ENCODE peak calls at places on chromosomes 13 and 19, in five cellular contexts. V, N, G, B and C are unnamed samples.

GRCh38 chr13:78977311-78977710 is 318.4 kb upstream of the OBI1 start:
- DNase-seq in V (no peak), B (no peak), N (no peak), G (no peak), C (no peak)

GRCh38 chr13:76379341-76380105 is 506.7 kb downstream of the KCTD12 start:
- DNase-seq in G (no peak), B (no peak), N (no peak), V (no peak), C (no peak)

GRCh38 chr13:22086593-22086992 is 415.7 kb downstream of the FGF9 start:
- DNase-seq in V (no peak), B (no peak), G (no peak), N (no peak), C (no peak)

GRCh38 chr13:108495686-108496363 is 133.6 kb upstream of the MYO16 start:
- DNase-seq in N (no peak), G (no peak), V (peak), B (peak), C (no peak)

GRCh38 chr13:85108356-85108755 is 690.9 kb downstream of the SLITRK6 start:
- DNase-seq in V (no peak), G (no peak), B (no peak), N (peak), C (no peak)

GRCh38 chr19:52345162-52345561 is 9.1 kb downstream of the ZNF610 start:
- DNase-seq in G (no peak), V (no peak), B (no peak), N (no peak), C (no peak)

GRCh38 chr13:113616281-113616906 is 31.8 kb downstream of the TFDP1 start:
- DNase-seq in G (no peak), N (no peak), V (no peak), B (peak), C (no peak)

GRCh38 chr19:43572172-43572588 is 3.1 kb downstream of the XRCC1 start:
- DNase-seq in B (no peak), V (no peak), G (no peak), N (no peak), C (no peak)

GRCh38 chr13:27635256-27635655 is 13.6 kb downstream of the POLR1D start:
- DNase-seq in V (no peak), B (no peak), G (no peak), N (no peak), C (no peak)

GRCh38 chr19:51590441-51590840 is 19.4 kb downstream of the ZNF175 start:
- DNase-seq in V (no peak), B (no peak), G (no peak), N (no peak), C (no peak)

GRCh38 chr13:114096811-114097503 is 35.5 kb downstream of the RASA3 start:
- DNase-seq in V (no peak), N (no peak), B (no peak), G (no peak), C (no peak)

GRCh38 chr19:57653689-57654088 is 15.0 kb upstream of the ZSCAN4 start:
- DNase-seq in G (no peak), N (no peak), V (no peak), B (no peak), C (no peak)

GRCh38 chr13:67383358-67383757 is 153.2 kb upstream of the PCDH9 start:
- DNase-seq in G (no peak), B (no peak), N (no peak), V (no peak), C (peak)

GRCh38 chr13:40777957-40778235 is 6.9 kb upstream of the MRPS31 start:
- DNase-seq in N (no peak), G (no peak), V (no peak), B (no peak), C (no peak)

GRCh38 chr13:78777973-78778372 is 119.0 kb upstream of the OBI1 start:
- DNase-seq in B (no peak), V (no peak), G (no peak), N (no peak), C (no peak)

GRCh38 chr13:40764587-40765403 is 6.2 kb downstream of the MRPS31 start:
- DNase-seq in V (no peak), B (peak), N (no peak), G (no peak), C (peak)

GRCh38 chr19:50202399-50202798 is 1.0 kb upstream of the MYH14 start:
- DNase-seq in G (no peak), V (no peak), N (no peak), B (no peak), C (no peak)

GRCh38 chr19:15265849-15266248 is 33.6 kb upstream of the EPHX3 start:
- DNase-seq in N (no peak), G (peak), B (peak), V (no peak), C (peak)

GRCh38 chr13:47326061-47326460 is 429.2 kb upstream of the HTR2A start:
- DNase-seq in G (no peak), V (no peak), B (peak), N (no peak), C (no peak)

GRCh38 chr19:29263305-29264080 is 50.5 kb upstream of the UQCRFS1 start:
- DNase-seq in N (no peak), V (peak), G (peak), B (peak), C (peak)

GRCh38 chr13:43579321-43579720 is 207.5 kb downstream of the ENOX1 start:
- DNase-seq in B (no peak), V (no peak), N (no peak), G (no peak), C (no peak)
- H3K27ac ChIP-seq in B (no peak), V (no peak), N (no peak), G (no peak), C (no peak)

DNA sequence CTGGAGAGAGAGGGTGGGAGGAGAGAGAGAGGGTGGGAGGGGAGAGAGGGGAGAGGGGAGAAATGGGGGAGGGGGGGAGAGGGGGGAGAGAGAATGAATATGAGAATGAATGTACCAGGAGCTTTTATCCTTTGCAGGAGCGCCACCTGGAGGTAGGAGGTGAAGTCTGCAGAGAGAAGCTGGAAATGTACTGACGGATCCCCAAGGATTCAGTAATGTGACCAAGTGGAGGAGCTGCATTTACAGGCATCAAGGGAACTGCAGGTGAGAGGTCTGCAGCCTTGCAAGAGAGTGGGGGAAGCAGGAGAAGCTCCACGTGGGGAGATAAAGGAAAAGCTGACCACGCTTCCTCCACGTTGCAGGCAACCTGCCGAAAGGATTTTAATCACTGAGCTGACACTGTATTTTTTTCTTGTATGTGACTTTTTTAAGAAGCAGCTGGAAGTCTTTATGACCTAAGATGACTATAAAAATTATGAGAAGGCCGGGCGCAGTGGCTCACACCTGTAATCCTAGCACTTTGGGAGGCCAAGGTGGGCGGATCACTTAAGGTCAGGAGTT is 33.7 kb downstream of the VSTM1 start:
- DNase-seq in V (peak), G (peak), N (no peak), B (peak), C (peak)
- TF ChIP-seq CTCF in V (peak), G (peak), N (peak), B (peak), C (peak)

GRCh38 chr13:50125556-50126377 is 110.5 kb downstream of the KCNRG start:
- DNase-seq in V (peak), B (peak), N (no peak), G (peak), C (peak)
- H3K27ac ChIP-seq in V (no peak), B (peak), N (peak), G (peak), C (peak)

DNA sequence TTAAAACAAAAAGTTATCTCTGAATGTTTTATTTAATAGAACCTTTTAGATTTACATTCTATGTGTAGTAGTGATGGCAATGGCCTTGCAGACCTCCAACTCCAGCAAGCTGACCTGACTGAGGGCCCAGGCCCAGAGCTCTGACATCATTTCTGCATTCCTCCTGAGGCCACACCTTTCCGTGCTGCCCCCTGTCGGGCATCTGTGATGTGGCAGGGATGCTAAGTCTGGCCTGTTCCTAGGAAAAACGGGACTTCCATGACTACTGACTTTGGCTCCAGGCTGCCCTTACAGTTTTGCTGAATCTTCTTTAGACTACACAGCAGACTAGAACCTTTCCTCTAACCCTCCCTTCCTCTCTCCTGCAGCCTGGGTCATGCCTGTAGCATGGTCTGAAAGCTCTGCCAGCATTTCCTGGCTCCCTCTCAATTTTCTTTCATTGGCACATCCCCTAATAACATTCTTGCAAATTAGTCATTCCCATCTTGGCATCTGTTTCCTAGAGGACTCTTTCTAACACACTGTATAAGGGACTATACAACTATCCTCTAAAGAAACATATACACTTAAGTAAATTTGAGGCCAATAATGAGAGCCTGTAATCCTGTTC is 249.0 kb downstream of the GPC5 start:
- DNase-seq in N (no peak), B (no peak), G (peak), V (peak), C (peak)
- TF ChIP-seq CTCF in N (peak), B (peak), G (peak), V (peak), C (no peak)

GRCh38 chr13:26050568-26051230 is 1.1 kb downstream of the SHISA2 start:
- DNase-seq in G (no peak), V (peak), N (no peak), B (no peak), C (peak)
- H3K27ac ChIP-seq in G (no peak), V (no peak), N (no peak), B (no peak), C (no peak)

DNA sequence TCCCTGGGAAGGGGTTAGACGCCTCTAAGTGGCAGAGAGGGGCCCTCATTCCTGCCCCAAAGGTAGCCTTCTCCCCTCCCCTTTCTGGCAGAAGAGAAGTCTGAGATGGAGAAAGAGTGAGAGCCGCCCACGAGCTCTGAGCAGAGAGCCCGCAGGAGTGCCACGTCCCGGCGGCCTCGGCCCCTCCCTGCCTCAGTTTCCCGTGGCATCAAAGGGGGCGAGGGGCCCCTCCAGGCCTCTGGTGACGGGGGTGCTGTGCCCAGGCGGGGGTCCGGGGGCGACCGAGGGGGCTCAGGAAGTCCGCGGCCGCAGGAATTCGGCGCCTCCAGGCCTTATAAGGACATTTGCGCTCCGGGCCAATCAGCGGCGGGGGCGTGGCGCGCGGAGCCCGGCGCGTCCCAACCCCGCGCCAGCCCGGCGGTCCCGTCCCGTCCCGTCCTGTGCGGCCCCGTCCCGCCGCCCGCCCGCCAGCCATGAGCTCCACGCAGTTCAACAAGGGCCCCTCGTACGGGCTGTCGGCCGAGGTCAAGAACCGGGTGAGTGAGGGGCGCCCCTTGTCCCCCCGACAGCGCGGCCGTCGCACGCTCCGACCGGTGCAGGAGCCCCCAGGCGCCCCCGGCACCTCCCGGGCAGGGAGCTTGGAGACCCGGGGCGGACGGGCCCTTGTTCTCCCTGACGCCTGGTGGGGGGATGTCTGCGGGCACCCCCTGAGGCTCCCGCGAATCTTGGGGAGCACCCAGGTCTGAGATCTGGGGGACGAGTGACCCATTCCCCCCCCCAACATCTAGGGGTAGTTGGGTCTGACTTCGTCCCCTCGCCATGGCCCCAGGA is at the start of gene CNN2:
- DNase-seq in G (peak), B (peak), N (no peak), V (peak), C (peak)
- TF ChIP-seq CTCF in G (no peak), B (no peak), N (no peak), V (no peak), C (no peak)

DNA sequence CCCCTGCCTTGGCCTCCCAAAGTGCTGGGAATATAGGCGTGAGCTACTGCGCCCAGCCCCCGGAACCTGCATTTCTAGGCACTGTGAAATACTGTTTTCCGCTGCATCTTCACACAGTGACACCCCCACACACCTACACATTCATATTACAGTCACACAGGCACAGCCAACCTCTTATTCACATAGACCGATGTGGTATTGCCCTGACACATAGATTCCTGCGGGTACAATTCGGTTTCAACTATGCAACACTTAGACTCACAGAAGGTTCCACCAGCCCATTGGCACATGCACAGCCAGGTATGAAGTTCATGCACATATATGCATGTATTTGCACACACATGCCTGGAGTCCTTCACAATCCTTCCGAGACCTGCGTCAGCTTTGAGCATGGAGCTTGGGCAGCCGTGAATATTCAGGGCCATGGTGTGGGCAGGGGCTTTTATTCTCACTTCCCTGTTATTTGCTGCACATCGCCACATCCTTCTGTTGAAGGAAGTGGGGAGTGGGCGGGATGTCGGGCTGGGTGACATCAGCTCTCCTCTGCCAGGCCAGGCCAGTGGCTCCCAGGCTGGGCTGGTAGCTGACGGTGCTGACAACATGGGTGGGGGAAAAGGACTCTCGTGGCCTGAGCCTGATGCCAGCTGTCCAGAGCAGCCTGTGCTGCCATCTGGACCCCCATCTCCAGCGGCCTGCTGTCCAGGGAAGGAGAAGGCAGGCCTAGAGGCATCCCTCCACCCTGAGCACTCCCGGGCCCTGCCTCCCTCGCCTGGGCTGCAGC is 5.4 kb upstream of the CDC37 start:
- DNase-seq in N (no peak), V (no peak), G (no peak), B (no peak), C (no peak)
- H3K27ac ChIP-seq in N (no peak), V (no peak), G (no peak), B (no peak), C (peak)